ENCODE peak calls at places on chromosomes 3 and 15, in eight cellular contexts. Q is upper lobe of right lung, G is pancreas, X is neural crest cell, U is kidney epithelial cell, F is foreskin fibroblast, Z is ovary, H is cardiac fibroblast. A is an unnamed sample.

GRCh38 chr15:95884276-95884675 is 446.2 kb upstream of the NR2F2 start:
- DNase-seq in Q (no peak), G (no peak), X (no peak), U (no peak), F (peak), Z (no peak), H (no peak), A (no peak)

GRCh38 chr3:48142316-48142870 is 45.8 kb downstream of the CDC25A start:
- DNase-seq in Q (no peak), G (peak), X (no peak), U (no peak), F (no peak), Z (no peak), H (no peak), A (no peak)

GRCh38 chr3:42653560-42654330 is at the start of gene ZBTB47:
- DNase-seq in Q (peak), G (peak), X (no peak), U (no peak), F (peak), Z (peak), H (peak), A (peak)

GRCh38 chr3:137047240-137047639 is 89.5 kb downstream of the IL20RB start:
- DNase-seq in Q (no peak), G (no peak), X (no peak), U (no peak), F (no peak), Z (no peak), H (no peak), A (no peak)

GRCh38 chr3:58708116-58708791 is 41.7 kb upstream of the FAM3D start:
- DNase-seq in Q (no peak), G (no peak), X (no peak), U (no peak), F (no peak), Z (no peak), H (no peak), A (no peak)

GRCh38 chr3:140148824-140149390 is 213.9 kb downstream of the CLSTN2 start:
- DNase-seq in Q (no peak), G (no peak), X (no peak), U (no peak), F (no peak), Z (no peak), H (no peak), A (no peak)

GRCh38 chr15:29822100-29822684 is at the start of gene TJP1:
- DNase-seq in Q (peak), G (peak), X (peak), U (no peak), F (peak), Z (peak), H (peak), A (peak)

GRCh38 chr3:72171946-72172345 is 387.0 kb upstream of the PROK2 start:
- DNase-seq in Q (no peak), G (no peak), X (no peak), U (no peak), F (no peak), Z (peak), H (no peak), A (peak)

GRCh38 chr15:66484539-66485112 is 12.9 kb downstream of the SNAPC5 start:
- DNase-seq in Q (no peak), G (no peak), X (no peak), U (no peak), F (no peak), Z (no peak), H (no peak), A (no peak)

GRCh38 chr3:36811768-36812167 is 47.4 kb upstream of the DCLK3 start:
- DNase-seq in Q (no peak), G (no peak), X (no peak), U (no peak), F (no peak), Z (no peak), H (no peak), A (no peak)

GRCh38 chr15:49036650-49037545 is 9.3 kb downstream of the SECISBP2L start:
- DNase-seq in Q (no peak), G (no peak), X (no peak), U (no peak), F (peak), Z (no peak), H (peak), A (peak)

GRCh38 chr3:43753743-43754142 is 63.0 kb downstream of the ABHD5 start:
- DNase-seq in Q (no peak), G (no peak), X (no peak), U (no peak), F (peak), Z (no peak), H (peak), A (peak)

GRCh38 chr3:124775776-124776336 is 45.6 kb downstream of the UMPS start:
- DNase-seq in Q (no peak), G (no peak), X (no peak), U (no peak), F (no peak), Z (no peak), H (no peak), A (no peak)

GRCh38 chr15:92583311-92584034 is 72.1 kb downstream of the FAM174B start:
- DNase-seq in Q (no peak), G (no peak), X (no peak), U (no peak), F (no peak), Z (no peak), H (no peak), A (no peak)

GRCh38 chr15:51286816-51287215 is 51.6 kb downstream of the CYP19A1 start:
- DNase-seq in Q (no peak), G (no peak), X (no peak), U (no peak), F (no peak), Z (no peak), H (peak), A (no peak)

GRCh38 chr3:84980011-84980410 is 21.2 kb downstream of the CADM2 start:
- DNase-seq in Q (no peak), G (no peak), X (no peak), U (no peak), F (no peak), Z (no peak), H (no peak), A (no peak)

GRCh38 chr15:33211409-33211808 is 16.9 kb upstream of the FMN1 start:
- DNase-seq in Q (no peak), G (no peak), X (no peak), U (no peak), F (peak), Z (no peak), H (no peak), A (no peak)

GRCh38 chr3:22361465-22361864 is 610.5 kb upstream of the ZNF385D start:
- DNase-seq in Q (no peak), G (no peak), X (no peak), U (no peak), F (peak), Z (no peak), H (peak), A (peak)

GRCh38 chr3:132550579-132551305 is 46.3 kb upstream of the ACKR4 start:
- DNase-seq in Q (no peak), G (no peak), X (no peak), U (no peak), F (peak), Z (no peak), H (peak), A (peak)

GRCh38 chr3:63192248-63192647 is 85.9 kb upstream of the SYNPR start:
- DNase-seq in Q (no peak), G (no peak), X (no peak), U (no peak), F (no peak), Z (no peak), H (no peak), A (no peak)

GRCh38 chr3:141797167-141797773 is 34.1 kb downstream of the GRK7 start:
- DNase-seq in Q (peak), G (no peak), X (peak), U (no peak), F (peak), Z (peak), H (peak), A (peak)

GRCh38 chr3:133490468-133491351 is 82.8 kb upstream of the CDV3 start:
- DNase-seq in Q (no peak), G (no peak), X (no peak), U (no peak), F (no peak), Z (no peak), H (no peak), A (no peak)

GRCh38 chr15:76286231-76286879 is 24.9 kb downstream of the ETFA start:
- DNase-seq in Q (no peak), G (no peak), X (no peak), U (no peak), F (peak), Z (no peak), H (no peak), A (peak)

GRCh38 chr15:76282451-76282850 is 28.8 kb downstream of the ETFA start:
- DNase-seq in Q (no peak), G (no peak), X (no peak), U (no peak), F (no peak), Z (no peak), H (no peak), A (no peak)

GRCh38 chr15:76289582-76289981 is 21.7 kb downstream of the ETFA start:
- DNase-seq in Q (no peak), G (no peak), X (no peak), U (no peak), F (no peak), Z (no peak), H (no peak), A (no peak)

DNA sequence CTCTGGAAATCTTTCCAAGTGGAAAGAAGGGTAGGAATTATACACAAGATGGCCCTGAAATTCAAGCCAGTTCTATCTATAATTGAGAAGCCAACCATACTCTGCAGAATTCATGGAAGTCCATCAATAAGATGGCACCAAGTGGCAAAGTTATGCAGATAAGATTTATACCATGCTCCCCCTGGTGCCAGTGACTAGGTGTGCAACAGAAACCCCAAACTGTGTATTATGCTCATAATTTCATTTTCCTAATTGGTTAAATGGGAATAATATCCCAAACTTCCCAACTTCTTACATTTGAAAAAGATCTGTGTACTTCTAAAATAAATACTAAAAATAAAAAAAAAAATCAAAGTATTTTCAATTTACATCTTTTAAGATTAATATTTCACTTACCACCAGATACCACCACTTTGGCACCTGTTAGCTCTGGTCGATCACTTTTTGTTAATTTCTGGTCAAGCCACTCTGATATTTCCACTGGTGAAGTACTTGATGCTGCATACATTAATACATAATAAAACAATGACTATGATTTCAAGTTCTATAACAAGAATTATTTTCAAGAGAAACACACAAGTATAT is 25.9 kb downstream of the ETFA start:
- DNase-seq in Q (no peak), G (no peak), X (no peak), U (no peak), F (peak), Z (no peak), H (peak), A (peak)
- TF ChIP-seq CTCF in Q (peak), G (peak), X (peak), U (peak), F (peak), Z (no peak), H (peak), A (peak)

GRCh38 chr3:89252865-89253264 is 145.4 kb downstream of the EPHA3 start:
- DNase-seq in Q (no peak), G (no peak), X (no peak), U (no peak), F (peak), Z (no peak), H (no peak), A (no peak)
- TF ChIP-seq CTCF in Q (no peak), G (no peak), X (no peak), U (no peak), F (no peak), Z (no peak), H (no peak), A (no peak)

DNA sequence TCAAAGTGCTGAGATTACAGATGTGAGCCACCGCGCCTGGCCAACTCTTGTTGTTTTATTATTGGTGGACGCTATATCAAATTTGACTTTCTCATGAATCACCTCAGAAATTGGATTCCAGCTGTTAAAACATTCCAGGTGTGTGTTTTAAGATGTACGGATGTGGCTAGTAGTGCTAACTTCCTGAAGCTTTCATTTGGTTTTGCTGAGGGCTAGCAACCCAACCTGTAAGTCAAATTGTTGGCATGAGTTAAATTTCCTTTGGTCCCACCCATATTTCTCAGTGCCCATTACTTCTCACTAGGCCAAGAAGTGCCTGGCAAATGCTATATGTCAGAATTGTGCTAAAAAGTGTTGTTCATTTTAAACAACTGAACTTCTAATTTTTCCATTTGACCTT is 13.1 kb upstream of the KAT2B start:
- DNase-seq in Q (no peak), G (no peak), X (no peak), U (no peak), F (no peak), Z (no peak), H (no peak), A (no peak)
- TF ChIP-seq CTCF in Q (no peak), G (no peak), X (no peak), U (no peak), F (no peak), Z (no peak), H (no peak), A (no peak)

GRCh38 chr3:64932016-64932518 is 244.3 kb upstream of the ADAMTS9 start:
- DNase-seq in Q (no peak), G (no peak), X (no peak), U (no peak), F (no peak), Z (no peak), H (no peak), A (no peak)
- TF ChIP-seq CTCF in Q (no peak), G (no peak), X (no peak), U (no peak), F (no peak), Z (no peak), H (no peak), A (no peak)

DNA sequence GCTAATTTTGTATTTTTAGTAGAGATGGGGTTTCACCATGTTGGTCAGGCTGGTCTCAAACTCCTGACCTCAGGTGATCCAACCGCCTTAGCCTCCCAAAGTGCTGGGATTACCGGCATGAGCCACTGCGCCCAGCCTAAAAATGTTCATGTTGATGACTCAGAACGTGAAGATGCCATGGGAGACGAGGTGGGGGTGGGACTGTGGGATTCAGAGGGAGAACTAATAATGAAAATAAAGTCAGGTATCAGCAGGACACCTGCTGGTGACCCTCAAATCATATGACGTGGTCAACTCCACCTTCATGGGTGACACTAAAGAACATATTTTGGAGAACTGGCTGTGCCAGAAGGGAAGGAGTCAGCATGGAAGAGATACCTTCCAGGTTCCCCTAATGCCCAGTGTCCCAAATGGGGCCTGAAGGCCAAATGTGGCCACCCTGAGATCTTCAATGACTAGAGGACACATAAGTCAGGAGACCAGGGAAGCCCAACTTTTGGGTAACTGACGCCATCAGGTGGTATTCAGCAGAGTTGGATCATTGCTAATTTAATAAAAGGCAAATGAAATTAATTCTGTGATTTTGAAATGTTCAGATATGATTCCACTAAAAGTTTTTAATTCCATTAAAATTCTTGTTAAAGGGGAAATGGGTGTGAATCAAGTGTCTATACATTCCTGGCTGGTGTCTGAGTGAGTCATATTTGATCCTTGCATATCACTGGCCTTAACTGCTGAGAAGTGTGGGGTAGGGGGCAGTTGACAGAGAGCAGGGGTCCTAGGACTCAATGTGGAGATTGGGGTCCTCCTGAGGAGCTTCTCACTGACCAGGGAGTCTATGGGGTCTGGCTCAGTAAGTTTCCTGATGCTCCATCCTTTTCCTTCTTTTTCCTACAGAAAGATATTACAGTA is 88.6 kb upstream of the GSK3B start:
- DNase-seq in Q (no peak), G (no peak), X (no peak), U (no peak), F (peak), Z (no peak), H (peak), A (peak)
- TF ChIP-seq CTCF in Q (peak), G (no peak), X (no peak), U (peak), F (peak), Z (no peak), H (peak), A (peak)

DNA sequence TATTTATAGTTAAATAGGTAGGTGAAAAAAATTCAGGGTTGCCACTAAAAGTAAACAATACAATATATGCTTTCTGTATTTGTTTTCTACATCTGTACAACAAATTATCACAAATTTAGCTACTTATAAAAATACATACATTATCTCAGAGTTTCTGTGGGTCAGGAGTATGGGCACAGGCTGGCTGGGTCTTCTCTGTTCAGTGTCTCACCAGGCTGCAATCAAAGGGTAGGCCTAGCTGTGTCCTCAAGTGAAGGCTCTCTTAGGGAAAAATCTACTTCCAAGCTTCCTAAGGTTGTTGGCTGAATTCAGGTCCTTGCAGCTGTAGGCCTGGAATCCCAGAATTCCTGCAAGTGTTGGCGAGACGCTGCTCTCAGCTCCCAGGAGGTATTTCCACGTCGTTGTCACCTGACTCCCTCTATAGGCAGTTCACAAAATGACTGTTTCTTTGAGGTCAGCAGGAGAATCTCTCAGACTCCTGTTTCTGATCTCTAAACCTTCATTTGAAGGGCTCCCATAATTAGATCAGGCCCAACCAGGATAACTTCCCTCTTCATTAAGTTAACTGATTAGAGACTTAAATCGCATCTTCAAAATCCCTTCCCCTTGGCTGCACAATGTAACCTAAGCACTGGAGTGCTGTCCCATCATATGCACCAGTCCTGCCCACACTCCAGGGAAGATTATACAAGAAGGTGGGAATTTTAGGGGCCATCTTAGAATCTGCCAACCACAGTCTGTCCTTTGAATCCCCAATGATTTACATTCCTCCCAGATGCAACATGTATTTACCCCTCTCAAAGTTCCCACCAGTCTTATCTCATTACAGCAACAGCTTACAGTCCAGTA is 296.6 kb downstream of the SUCLG2 start:
- DNase-seq in Q (no peak), G (no peak), X (peak), U (no peak), F (peak), Z (no peak), H (peak), A (peak)
- TF ChIP-seq CTCF in Q (peak), G (no peak), X (peak), U (peak), F (peak), Z (no peak), H (peak), A (no peak)

GRCh38 chr3:107943860-107944543 is 146.8 kb downstream of the CD47 start:
- DNase-seq in Q (no peak), G (no peak), X (no peak), U (no peak), F (peak), Z (no peak), H (peak), A (peak)

GRCh38 chr3:107943350-107943749 is 147.5 kb downstream of the CD47 start:
- DNase-seq in Q (no peak), G (no peak), X (no peak), U (no peak), F (peak), Z (no peak), H (no peak), A (peak)

GRCh38 chr3:107945406-107945805 is 145.4 kb downstream of the CD47 start:
- DNase-seq in Q (no peak), G (no peak), X (no peak), U (no peak), F (no peak), Z (no peak), H (no peak), A (no peak)

GRCh38 chr3:107947203-107947602 is 143.6 kb downstream of the CD47 start:
- DNase-seq in Q (no peak), G (no peak), X (no peak), U (no peak), F (no peak), Z (no peak), H (no peak), A (no peak)

DNA sequence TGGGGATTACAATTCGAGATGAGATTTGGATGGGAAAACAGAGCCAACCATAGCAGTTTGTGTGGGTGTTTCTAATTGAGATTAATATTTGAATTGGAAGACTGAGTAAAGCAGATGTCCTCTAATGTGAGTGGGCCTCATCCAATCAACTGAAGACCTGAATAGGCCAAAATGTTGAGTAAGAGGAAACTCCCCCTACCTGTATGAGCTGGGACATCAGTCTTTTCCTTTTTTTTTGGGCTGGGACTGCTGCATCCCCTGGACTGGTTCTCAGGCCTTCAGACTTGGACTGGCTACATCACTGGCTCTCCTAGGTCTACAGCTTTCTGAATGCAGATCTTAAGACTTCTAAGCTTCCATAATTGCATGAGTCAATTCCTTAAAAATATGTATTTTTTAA is 144.1 kb downstream of the CD47 start:
- DNase-seq in Q (no peak), G (no peak), X (no peak), U (no peak), F (no peak), Z (no peak), H (no peak), A (no peak)
- TF ChIP-seq CTCF in Q (no peak), G (no peak), X (no peak), U (no peak), F (no peak), Z (no peak), H (no peak), A (no peak)

GRCh38 chr3:151146071-151146730 is 56.8 kb downstream of the GPR171 start:
- DNase-seq in Q (peak), G (peak), X (peak), U (no peak), F (peak), Z (peak), H (peak), A (peak)
- TF ChIP-seq CTCF in Q (peak), G (peak), X (peak), U (peak), F (peak), Z (peak), H (peak), A (peak)